ENCODE peak calls at places on chromosomes 6 and 20, in eight cellular contexts. One of them, this sample, is unnamed.

GRCh38 chr6:110859335-110859792 is 15.2 kb upstream of the AMD1 start:
- DNase-seq in HCT116: no peak
- DNase-seq in uterus: no peak
- DNase-seq in prostate gland: no peak
- DNase-seq in breast epithelium: no peak
- DNase-seq in ovary: no peak
- DNase-seq in adrenal gland: peak
- DNase-seq in IMR-90: no peak
- DNase-seq in this sample: no peak

GRCh38 chr20:61556116-61556515 is 304.1 kb downstream of the CDH4 start:
- DNase-seq in HCT116: no peak
- DNase-seq in adrenal gland: no peak
- DNase-seq in IMR-90: peak
- DNase-seq in prostate gland: no peak
- DNase-seq in breast epithelium: no peak
- DNase-seq in ovary: no peak
- DNase-seq in uterus: no peak
- DNase-seq in this sample: no peak

GRCh38 chr6:134077301-134077700 is 24.9 kb upstream of the SLC2A12 start:
- DNase-seq in IMR-90: peak
- DNase-seq in adrenal gland: no peak
- DNase-seq in ovary: no peak
- DNase-seq in prostate gland: no peak
- DNase-seq in HCT116: no peak
- DNase-seq in breast epithelium: no peak
- DNase-seq in uterus: no peak
- DNase-seq in this sample: no peak

GRCh38 chr6:136780972-136781371 is 11.3 kb downstream of the MAP3K5 start:
- DNase-seq in breast epithelium: no peak
- DNase-seq in prostate gland: no peak
- DNase-seq in IMR-90: no peak
- DNase-seq in ovary: no peak
- DNase-seq in adrenal gland: no peak
- DNase-seq in HCT116: no peak
- DNase-seq in uterus: no peak
- DNase-seq in this sample: no peak

GRCh38 chr20:33262658-33263065 is 20.4 kb upstream of the BPIFB1 start:
- DNase-seq in IMR-90: peak
- DNase-seq in breast epithelium: no peak
- DNase-seq in HCT116: peak
- DNase-seq in uterus: no peak
- DNase-seq in prostate gland: no peak
- DNase-seq in ovary: no peak
- DNase-seq in adrenal gland: peak
- DNase-seq in this sample: no peak

GRCh38 chr6:170294813-170295518 is 4.1 kb upstream of the DLL1 start:
- DNase-seq in uterus: no peak
- DNase-seq in adrenal gland: no peak
- DNase-seq in breast epithelium: no peak
- DNase-seq in IMR-90: no peak
- DNase-seq in HCT116: no peak
- DNase-seq in ovary: no peak
- DNase-seq in prostate gland: no peak
- DNase-seq in this sample: no peak

GRCh38 chr20:34999782-35000181 is 44.1 kb downstream of the MYH7B start:
- DNase-seq in HCT116: no peak
- DNase-seq in ovary: no peak
- DNase-seq in prostate gland: no peak
- DNase-seq in IMR-90: no peak
- DNase-seq in breast epithelium: no peak
- DNase-seq in adrenal gland: no peak
- DNase-seq in uterus: no peak
- DNase-seq in this sample: no peak

GRCh38 chr6:44297063-44298038 is 15.8 kb downstream of the AARS2 start:
- DNase-seq in ovary: peak
- DNase-seq in breast epithelium: no peak
- DNase-seq in prostate gland: no peak
- DNase-seq in IMR-90: peak
- DNase-seq in uterus: no peak
- DNase-seq in adrenal gland: peak
- DNase-seq in HCT116: no peak
- DNase-seq in this sample: no peak

GRCh38 chr6:150492941-150493340 is 106.7 kb upstream of the PLEKHG1 start:
- DNase-seq in prostate gland: no peak
- DNase-seq in adrenal gland: no peak
- DNase-seq in uterus: no peak
- DNase-seq in breast epithelium: no peak
- DNase-seq in IMR-90: no peak
- DNase-seq in ovary: no peak
- DNase-seq in HCT116: no peak
- DNase-seq in this sample: no peak

GRCh38 chr20:59185809-59186208 is 22.2 kb downstream of the ZNF831 start:
- DNase-seq in IMR-90: no peak
- DNase-seq in adrenal gland: no peak
- DNase-seq in breast epithelium: no peak
- DNase-seq in ovary: no peak
- DNase-seq in prostate gland: no peak
- DNase-seq in uterus: no peak
- DNase-seq in HCT116: no peak
- DNase-seq in this sample: no peak

GRCh38 chr6:71262914-71263313 is 25.7 kb upstream of the OGFRL1 start:
- DNase-seq in ovary: no peak
- DNase-seq in prostate gland: no peak
- DNase-seq in adrenal gland: no peak
- DNase-seq in breast epithelium: no peak
- DNase-seq in uterus: no peak
- DNase-seq in IMR-90: no peak
- DNase-seq in HCT116: no peak
- DNase-seq in this sample: no peak
- H3K4me3 ChIP-seq in ovary: no peak
- H3K4me3 ChIP-seq in prostate gland: no peak
- H3K4me3 ChIP-seq in adrenal gland: no peak
- H3K4me3 ChIP-seq in breast epithelium: peak
- H3K4me3 ChIP-seq in uterus: no peak
- H3K4me3 ChIP-seq in IMR-90: no peak
- H3K4me3 ChIP-seq in HCT116: no peak
- H3K4me3 ChIP-seq in this sample: no peak

DNA sequence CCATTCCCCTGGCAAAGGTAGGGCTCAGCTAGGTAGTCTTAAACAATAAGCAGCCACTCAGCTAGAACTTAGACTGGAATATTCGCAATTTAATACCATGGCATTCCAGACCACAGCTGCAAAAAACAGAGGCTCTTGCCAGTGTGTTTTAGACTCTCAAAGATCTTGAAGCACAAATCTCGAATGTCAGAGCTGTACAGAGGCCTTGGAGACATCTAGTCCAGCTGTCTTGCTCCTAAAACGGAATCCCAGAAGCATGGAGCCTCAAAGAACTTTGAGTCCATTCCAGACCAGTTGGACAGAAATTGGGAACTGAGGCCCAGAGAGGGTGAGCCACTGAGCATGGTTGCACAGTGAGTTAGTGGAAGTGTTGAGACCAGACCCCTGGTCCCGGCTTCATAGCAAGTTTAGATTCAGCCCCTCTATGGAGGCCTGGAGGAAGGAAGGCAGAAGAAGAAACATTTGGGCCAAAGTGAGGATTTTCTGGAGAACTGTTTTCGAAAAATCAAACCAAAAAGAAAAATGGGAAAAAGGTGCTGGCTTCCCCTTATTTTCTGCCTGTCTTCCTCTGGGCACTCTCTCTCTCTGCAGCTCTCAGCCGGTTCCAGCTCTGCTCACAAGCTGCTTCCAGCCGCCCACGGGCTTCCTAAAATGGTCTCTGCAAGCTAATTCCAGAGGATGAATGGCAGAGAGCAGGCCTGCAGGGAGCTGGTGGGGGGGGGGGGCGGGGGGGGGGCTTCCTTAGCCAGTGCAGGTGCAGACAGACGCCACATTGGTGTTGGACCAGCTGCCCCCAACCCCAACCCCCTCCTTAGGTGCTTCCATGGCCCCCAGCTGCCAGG is 32.4 kb downstream of the AAR2 start:
- DNase-seq in ovary: no peak
- DNase-seq in uterus: no peak
- DNase-seq in IMR-90: no peak
- DNase-seq in HCT116: no peak
- DNase-seq in adrenal gland: no peak
- DNase-seq in breast epithelium: no peak
- DNase-seq in prostate gland: no peak
- DNase-seq in this sample: no peak
- TF ChIP-seq POLR2A in ovary: no peak
- TF ChIP-seq POLR2A in uterus: no peak
- TF ChIP-seq POLR2A in IMR-90: no peak
- TF ChIP-seq POLR2A in HCT116: no peak
- TF ChIP-seq POLR2A in adrenal gland: no peak
- TF ChIP-seq POLR2A in breast epithelium: no peak
- TF ChIP-seq POLR2A in prostate gland: no peak
- TF ChIP-seq POLR2A in this sample: no peak

DNA sequence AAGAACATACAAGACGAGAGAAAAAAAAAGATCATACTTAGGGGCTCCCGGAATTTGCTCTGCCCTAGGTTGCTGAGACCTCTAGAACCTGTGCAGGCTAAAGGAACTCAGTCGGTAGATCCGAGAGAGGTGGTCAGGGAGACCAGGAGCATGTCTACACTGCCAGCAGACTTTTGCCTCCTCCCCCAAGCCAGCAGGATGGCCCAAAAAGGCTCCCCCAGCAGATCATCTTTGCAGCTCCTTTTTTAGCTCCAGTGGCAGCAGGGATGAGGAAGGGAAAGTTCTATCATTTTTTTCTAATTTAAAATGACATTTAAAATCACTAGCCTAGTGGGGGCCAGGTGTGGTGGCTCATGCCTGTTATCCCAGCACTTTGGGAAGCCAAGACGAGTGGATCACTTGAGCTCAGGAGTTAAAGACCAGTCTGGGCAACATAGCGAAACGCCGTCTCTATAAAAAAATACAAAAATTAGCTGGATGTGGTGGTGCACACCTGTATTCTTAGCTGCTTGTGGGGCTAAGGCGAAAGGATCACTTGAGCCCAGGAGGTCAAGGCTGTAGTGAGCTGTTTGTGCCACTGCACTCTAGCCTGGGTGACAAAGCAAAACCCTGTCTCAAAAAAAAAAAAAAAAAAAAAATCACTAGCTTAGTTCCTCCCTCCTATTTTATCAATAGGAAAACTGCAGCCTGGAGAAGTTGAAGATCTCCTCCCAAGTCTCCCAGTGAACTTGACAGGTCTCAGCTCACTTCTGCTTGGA is 69.3 kb upstream of the MYL9 start:
- DNase-seq in HCT116: no peak
- DNase-seq in adrenal gland: no peak
- DNase-seq in IMR-90: no peak
- DNase-seq in ovary: no peak
- DNase-seq in uterus: no peak
- DNase-seq in breast epithelium: no peak
- DNase-seq in prostate gland: no peak
- DNase-seq in this sample: no peak
- H3K4me3 ChIP-seq in HCT116: peak
- H3K4me3 ChIP-seq in adrenal gland: no peak
- H3K4me3 ChIP-seq in IMR-90: no peak
- H3K4me3 ChIP-seq in ovary: no peak
- H3K4me3 ChIP-seq in uterus: no peak
- H3K4me3 ChIP-seq in breast epithelium: peak
- H3K4me3 ChIP-seq in prostate gland: no peak
- H3K4me3 ChIP-seq in this sample: peak

DNA sequence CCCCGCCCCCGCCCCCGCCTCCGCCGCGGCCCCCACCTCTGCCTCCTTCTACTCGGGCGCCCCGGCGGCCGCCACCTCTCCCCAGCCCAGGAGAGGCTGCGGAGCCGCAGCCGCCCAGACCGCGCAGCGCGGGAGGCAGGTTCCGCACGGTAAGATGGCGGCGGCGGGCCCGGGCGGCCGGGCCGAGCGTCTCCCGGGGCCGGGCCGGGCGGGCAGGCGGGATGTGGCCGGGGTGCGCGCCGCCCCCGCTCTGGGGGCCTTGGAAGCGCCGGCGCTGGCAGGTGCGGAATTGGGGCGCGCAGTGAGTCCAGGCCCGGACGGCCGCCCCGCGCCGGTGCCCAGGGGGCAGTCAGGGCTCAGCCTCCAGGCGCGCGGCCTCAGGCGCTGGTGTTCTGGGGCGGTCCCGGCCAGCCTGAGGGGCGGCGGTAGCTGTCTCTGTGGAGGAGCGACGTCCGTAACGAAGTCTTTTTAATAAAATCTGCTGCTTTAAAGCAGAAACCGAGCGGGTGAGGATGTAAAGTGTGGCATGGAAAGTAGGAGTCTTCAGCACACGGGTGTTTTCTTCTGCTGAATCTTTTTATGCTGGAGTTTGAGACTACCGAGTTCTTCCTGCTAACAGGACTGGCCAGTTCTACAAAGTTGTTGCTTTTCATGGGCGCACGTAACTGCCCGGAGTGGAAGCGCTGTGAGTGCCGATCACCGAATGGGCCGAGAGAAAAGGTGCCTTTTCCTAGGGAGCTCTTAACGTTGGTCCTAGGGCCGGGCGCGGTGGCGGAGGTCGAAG is at the start of gene GID8:
- DNase-seq in ovary: no peak
- DNase-seq in HCT116: no peak
- DNase-seq in adrenal gland: peak
- DNase-seq in uterus: no peak
- DNase-seq in IMR-90: peak
- DNase-seq in prostate gland: peak
- DNase-seq in breast epithelium: no peak
- DNase-seq in this sample: no peak
- TF ChIP-seq POLR2A in ovary: no peak
- TF ChIP-seq POLR2A in HCT116: peak
- TF ChIP-seq POLR2A in adrenal gland: peak
- TF ChIP-seq POLR2A in uterus: no peak
- TF ChIP-seq POLR2A in IMR-90: no peak
- TF ChIP-seq POLR2A in prostate gland: no peak
- TF ChIP-seq POLR2A in breast epithelium: no peak
- TF ChIP-seq POLR2A in this sample: no peak

GRCh38 chr6:39432311-39433025 is 110.0 kb upstream of the KCNK16 start:
- DNase-seq in breast epithelium: no peak
- DNase-seq in prostate gland: no peak
- DNase-seq in adrenal gland: no peak
- DNase-seq in IMR-90: no peak
- DNase-seq in HCT116: no peak
- DNase-seq in ovary: no peak
- DNase-seq in uterus: no peak
- DNase-seq in this sample: no peak
- H3K4me3 ChIP-seq in breast epithelium: no peak
- H3K4me3 ChIP-seq in prostate gland: no peak
- H3K4me3 ChIP-seq in adrenal gland: no peak
- H3K4me3 ChIP-seq in IMR-90: no peak
- H3K4me3 ChIP-seq in HCT116: no peak
- H3K4me3 ChIP-seq in ovary: no peak
- H3K4me3 ChIP-seq in uterus: no peak
- H3K4me3 ChIP-seq in this sample: no peak

GRCh38 chr6:24402697-24403500 is at the start of gene MRS2:
- DNase-seq in breast epithelium: peak
- DNase-seq in uterus: peak
- DNase-seq in ovary: peak
- DNase-seq in prostate gland: peak
- DNase-seq in HCT116: peak
- DNase-seq in adrenal gland: peak
- DNase-seq in IMR-90: peak
- DNase-seq in this sample: peak
- TF ChIP-seq POLR2A in breast epithelium: peak
- TF ChIP-seq POLR2A in uterus: peak
- TF ChIP-seq POLR2A in ovary: no peak
- TF ChIP-seq POLR2A in prostate gland: peak
- TF ChIP-seq POLR2A in HCT116: peak
- TF ChIP-seq POLR2A in adrenal gland: peak
- TF ChIP-seq POLR2A in IMR-90: no peak
- TF ChIP-seq POLR2A in this sample: peak

GRCh38 chr20:51862796-51863195 is 60.5 kb upstream of the SALL4 start:
- DNase-seq in adrenal gland: no peak
- DNase-seq in prostate gland: no peak
- DNase-seq in uterus: no peak
- DNase-seq in IMR-90: peak
- DNase-seq in ovary: no peak
- DNase-seq in breast epithelium: no peak
- DNase-seq in HCT116: no peak
- DNase-seq in this sample: no peak
- H3K4me3 ChIP-seq in adrenal gland: no peak
- H3K4me3 ChIP-seq in prostate gland: no peak
- H3K4me3 ChIP-seq in uterus: no peak
- H3K4me3 ChIP-seq in IMR-90: no peak
- H3K4me3 ChIP-seq in ovary: no peak
- H3K4me3 ChIP-seq in breast epithelium: no peak
- H3K4me3 ChIP-seq in HCT116: no peak
- H3K4me3 ChIP-seq in this sample: no peak